ENCODE peak calls at places on chromosomes 13 and 19, in six cellular contexts. T is neural progenitor cell, W is OCI-LY7, Z is dorsolateral prefrontal cortex, E is hepatocyte, M is GM23248. N is an unnamed sample.

GRCh38 chr13:48404952-48405351 is 8.0 kb downstream of the LPAR6 start:
- DNase-seq in Z (no peak), T (no peak), W (no peak), E (no peak), M (peak; percentile 22), N (no peak)

GRCh38 chr19:32166238-32166637 is 179.2 kb upstream of the ZNF507 start:
- DNase-seq in E (no peak), Z (no peak), T (no peak), M (no peak), W (no peak), N (peak; percentile 26)

GRCh38 chr19:22634450-22634827 is 315 bp downstream of the ZNF492 start:
- DNase-seq in W (no peak), T (no peak), Z (no peak), E (no peak), M (peak; percentile 50), N (no peak)

GRCh38 chr13:80975903-80976302 is 635.0 kb upstream of the SPRY2 start:
- DNase-seq in W (no peak), M (no peak), Z (no peak), E (peak; percentile 22), T (no peak), N (no peak)

GRCh38 chr13:70107498-70108271 is at the start of gene ATXN8OS:
- DNase-seq in Z (no peak), M (no peak), W (no peak), E (peak; percentile 9), T (peak; percentile 61), N (no peak)

GRCh38 chr19:42267644-42268141 is 1.4 kb upstream of the CIC start:
- DNase-seq in W (no peak), M (peak; percentile 52), T (no peak), E (peak; percentile 14), Z (no peak), N (peak; percentile 28)

GRCh38 chr19:33646306-33646705 is 24.6 kb downstream of the CHST8 start:
- DNase-seq in E (no peak), T (no peak), W (no peak), M (no peak), Z (no peak), N (no peak)

GRCh38 chr13:77377016-77377415 is 50.1 kb upstream of the MYCBP2 start:
- DNase-seq in M (no peak), Z (no peak), W (no peak), T (no peak), E (no peak), N (no peak)

GRCh38 chr13:39783051-39783450 is 127.6 kb downstream of the COG6 start:
- DNase-seq in E (no peak), T (no peak), W (peak; percentile 24), Z (no peak), M (no peak), N (no peak)

GRCh38 chr19:49551531-49551930 is 23.7 kb downstream of the RCN3 start:
- DNase-seq in M (no peak), E (no peak), Z (no peak), W (no peak), T (no peak), N (no peak)
- H3K27ac ChIP-seq in M (no peak overlapping the region), E (no peak overlapping the region), Z (peak overlapping the region; percentile 18), W (no peak overlapping the region), T (no peak overlapping the region), N (no peak overlapping the region)

DNA sequence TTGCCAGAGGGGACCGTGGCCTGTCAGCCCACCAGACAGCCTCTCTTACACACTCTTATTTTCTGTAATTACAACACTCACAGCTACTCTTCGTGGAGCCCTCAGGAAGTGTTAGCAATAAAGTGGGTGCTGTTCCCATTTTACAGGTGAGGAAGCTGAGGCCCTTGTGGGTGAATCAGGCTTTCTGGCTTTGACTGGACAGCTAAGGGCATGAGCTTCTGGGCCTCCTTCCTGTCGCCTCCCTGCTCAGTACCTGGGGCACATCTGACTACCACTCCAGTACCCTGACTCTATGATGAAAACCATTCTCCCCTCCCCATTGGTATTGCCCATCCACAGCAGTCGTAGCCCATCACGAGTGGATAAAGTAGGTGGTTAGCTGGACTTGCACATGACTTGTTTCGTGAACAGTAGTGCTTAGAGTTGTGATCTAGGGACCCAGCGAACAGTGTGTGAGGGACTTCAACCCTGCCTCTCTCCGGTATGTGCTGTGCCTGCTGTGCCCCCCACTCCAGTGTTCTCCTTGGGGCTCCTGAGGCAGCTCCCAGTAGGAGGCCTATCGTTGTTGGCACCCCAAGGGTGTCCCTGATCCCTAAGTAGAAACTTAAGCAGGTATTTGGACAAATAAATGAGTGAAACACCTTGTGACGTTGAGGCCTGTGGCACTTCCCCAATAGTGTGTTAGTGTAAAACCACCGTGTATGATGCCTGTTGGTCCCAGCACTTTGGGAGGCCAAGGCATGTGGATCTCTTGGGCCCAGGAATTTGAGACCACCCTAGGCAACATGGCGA is 38.6 kb downstream of the GATAD2A start:
- DNase-seq in Z (no peak), T (no peak), M (no peak), W (no peak), E (no peak), N (no peak)
- H3K4me3 ChIP-seq in Z (no peak overlapping the region), T (no peak overlapping the region), M (no peak overlapping the region), W (no peak overlapping the region), E (no peak overlapping the region), N (no peak overlapping the region)

DNA sequence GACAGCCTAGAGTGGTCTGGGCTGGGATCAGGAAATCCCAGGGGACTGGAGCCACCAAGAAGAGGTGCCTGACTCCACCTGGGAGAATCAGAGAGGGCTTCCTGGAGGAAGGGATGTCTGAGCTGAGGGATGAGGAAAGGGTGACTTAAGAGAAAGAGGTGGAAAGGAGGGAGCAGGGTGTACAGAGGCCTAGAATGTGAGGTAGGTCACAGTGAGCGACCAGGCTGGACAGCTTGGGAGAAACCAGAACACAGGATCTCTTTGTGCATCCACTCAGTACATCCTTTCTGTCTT is 1.0 kb downstream of the TBCB start:
- DNase-seq in W (no peak), T (no peak), Z (no peak), M (no peak), E (no peak), N (no peak)
- H3K27ac ChIP-seq in W (peak overlapping the region; percentile 68), T (no peak overlapping the region), Z (peak overlapping the region; percentile 97), M (peak overlapping the region; percentile 61), E (peak overlapping the region; percentile 54), N (no peak overlapping the region)

DNA sequence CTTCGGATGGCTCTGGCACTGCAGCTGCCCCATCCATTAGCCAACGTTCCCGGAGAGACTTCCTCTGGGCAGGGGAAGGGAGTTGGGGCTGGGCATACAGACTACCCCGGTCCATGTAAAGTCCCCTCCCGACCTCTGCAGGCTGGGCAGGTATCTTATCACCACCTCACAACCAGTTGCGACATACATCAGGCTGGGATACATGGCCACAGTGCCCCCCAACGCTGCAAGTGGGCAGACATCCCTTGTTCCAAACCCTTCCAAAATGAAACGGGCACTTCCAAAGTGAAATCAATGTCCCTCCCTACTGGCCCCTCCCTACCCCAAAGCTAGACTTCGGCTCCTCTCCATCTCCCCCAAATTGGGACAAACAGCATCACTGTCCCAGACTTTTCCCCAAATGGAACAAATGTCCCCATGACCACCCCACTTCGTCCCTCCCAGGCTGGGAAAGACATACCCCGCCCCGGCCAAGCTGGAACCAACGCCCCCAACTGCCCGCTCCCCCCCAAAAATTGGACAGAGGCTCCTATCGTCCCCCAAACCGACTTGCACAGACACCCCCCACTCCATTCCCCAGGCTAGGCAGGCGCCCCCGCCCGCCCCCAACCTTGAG is 5.0 kb downstream of the PALM3 start:
- DNase-seq in E (no peak), Z (no peak), W (no peak), T (no peak), M (no peak), N (no peak)
- H3K4me3 ChIP-seq in E (peak overlapping the region; percentile 29), Z (peak overlapping the region; percentile 33), W (no peak overlapping the region), T (peak overlapping the region; percentile 48), M (peak overlapping the region; percentile 65), N (no peak overlapping the region)

GRCh38 chr13:100044936-100045335 is 44.0 kb upstream of the PCCA start:
- DNase-seq in W (no peak), M (no peak), Z (no peak), T (no peak), E (no peak), N (no peak)
- H3K27ac ChIP-seq in W (no peak overlapping the region), M (no peak overlapping the region), Z (no peak overlapping the region), T (no peak overlapping the region), E (no peak overlapping the region), N (no peak overlapping the region)

DNA sequence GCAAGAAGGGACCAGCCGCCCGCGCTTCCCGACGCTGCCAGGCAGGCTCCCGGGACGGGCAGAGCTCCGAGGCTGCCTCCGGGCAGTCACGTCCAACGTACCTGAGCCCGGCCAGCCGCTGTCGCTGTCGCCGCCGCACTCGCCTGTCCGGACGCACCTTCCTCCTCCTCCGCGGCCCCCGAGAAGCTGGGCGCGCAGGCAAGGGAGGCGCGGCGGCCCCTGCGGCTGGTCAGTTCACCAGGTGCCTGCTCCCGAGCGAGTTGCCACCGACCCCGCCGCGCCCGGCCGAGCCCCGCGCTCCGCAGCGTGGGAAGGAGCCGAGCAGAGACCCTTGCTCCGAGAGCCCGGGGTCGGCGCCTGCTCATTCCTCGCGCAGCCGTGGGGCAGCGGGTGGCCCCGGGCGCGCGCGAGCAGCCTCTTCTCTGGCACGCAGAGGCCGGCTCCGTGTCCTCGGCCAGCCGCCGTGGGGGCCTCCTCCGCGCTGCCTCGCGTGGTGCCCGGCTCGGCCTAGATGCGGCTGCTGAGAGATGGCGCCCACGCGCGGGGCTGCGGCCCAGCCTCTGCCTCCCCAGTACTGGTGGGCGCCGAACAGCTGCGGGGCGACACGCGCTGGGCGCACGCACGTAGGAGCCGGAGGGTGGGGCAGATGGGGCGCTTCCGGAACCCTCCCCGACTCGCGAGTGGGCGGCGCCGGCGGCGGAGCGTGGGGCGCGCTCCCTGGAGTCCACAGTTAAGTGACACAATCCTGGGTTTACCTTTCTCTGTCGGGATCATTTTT is 419.4 kb downstream of the UQCRFS1 start:
- DNase-seq in W (no peak), Z (no peak), M (no peak), E (peak; percentile 5), T (peak; percentile 57), N (no peak)
- H3K4me3 ChIP-seq in W (no peak overlapping the region), Z (no peak overlapping the region), M (no peak overlapping the region), E (no peak overlapping the region), T (peak overlapping the region; percentile 78), N (no peak overlapping the region)

DNA sequence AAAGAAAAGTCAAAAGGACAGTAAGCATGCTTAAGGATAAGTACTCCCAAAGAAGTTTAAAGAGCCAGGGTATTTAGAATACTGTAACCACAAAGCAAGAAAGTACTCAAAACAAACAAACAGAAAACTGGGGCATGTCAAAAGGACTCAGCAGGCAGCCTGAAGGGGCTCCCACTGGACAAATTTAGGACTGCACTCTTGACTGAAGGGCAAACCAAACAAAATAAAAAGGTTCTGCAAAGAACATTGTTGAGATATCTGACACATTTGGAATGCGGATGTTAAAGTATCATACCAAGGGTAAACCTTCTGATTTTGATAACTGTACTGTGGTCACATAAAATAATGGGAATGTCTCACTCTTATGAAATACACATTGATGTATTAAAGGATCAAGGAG is 157.4 kb downstream of the TNFSF13B start:
- DNase-seq in E (no peak), M (no peak), W (no peak), Z (no peak), T (no peak), N (no peak)
- H3K27ac ChIP-seq in E (no peak overlapping the region), M (no peak overlapping the region), W (no peak overlapping the region), Z (no peak overlapping the region), T (no peak overlapping the region), N (no peak overlapping the region)

GRCh38 chr13:98842074-98842473 is 89.6 kb upstream of the SLC15A1 start:
- DNase-seq in E (peak; percentile 51), Z (no peak), T (no peak), M (no peak), W (no peak), N (no peak)
- H3K4me3 ChIP-seq in E (no peak overlapping the region), Z (no peak overlapping the region), T (no peak overlapping the region), M (no peak overlapping the region), W (no peak overlapping the region), N (no peak overlapping the region)

N was measured in lung.